ENCODE peak calls at places on chromosome 1, in four cellular contexts. B is WTC11, F is H1, Q is GM12878. G is an unnamed sample.

GRCh38 chr1:240126821-240127220 is 35.1 kb downstream of the FMN2 start:
- DNase-seq in Q (no peak), F (no peak), B (no peak), G (no peak)

GRCh38 chr1:215109171-215109570 is 26.6 kb downstream of the KCNK2 start:
- DNase-seq in B (no peak), Q (no peak), F (no peak), G (no peak)

GRCh38 chr1:213060836-213061235 is 9.8 kb downstream of the RPS6KC1 start:
- DNase-seq in B (no peak), F (no peak), Q (no peak), G (no peak)

GRCh38 chr1:116495534-116495933 is 75.3 kb downstream of the CD58 start:
- DNase-seq in B (no peak), Q (no peak), F (no peak), G (no peak)

GRCh38 chr1:54135436-54136120 is 17.2 kb downstream of the CDCP2 start:
- DNase-seq in Q (no peak), B (no peak), F (no peak), G (no peak)

GRCh38 chr1:188988589-188988988 is 1489.1 kb downstream of the BRINP3 start:
- DNase-seq in B (no peak), Q (no peak), F (no peak), G (no peak)

GRCh38 chr1:186295980-186296379 is 79.1 kb downstream of the TPR start:
- DNase-seq in F (no peak), Q (no peak), B (no peak), G (no peak)

GRCh38 chr1:30088594-30089556 is 634.5 kb downstream of the MATN1 start:
- DNase-seq in Q (no peak), F (no peak), B (no peak), G (peak)

GRCh38 chr1:55050283-55050682 is 10.9 kb downstream of the PCSK9 start:
- DNase-seq in F (no peak), Q (no peak), B (no peak), G (no peak)

GRCh38 chr1:43302721-43303476 is 2.1 kb downstream of the TIE1 start:
- DNase-seq in B (no peak), F (no peak), Q (no peak), G (no peak)

GRCh38 chr1:234533975-234534876 is 55.2 kb upstream of the TARBP1 start:
- DNase-seq in F (no peak), B (no peak), Q (no peak), G (no peak)

GRCh38 chr1:88509369-88509768 is 174.7 kb upstream of the PKN2 start:
- DNase-seq in Q (no peak), B (no peak), F (no peak), G (no peak)

GRCh38 chr1:25912076-25912831 is 6.0 kb upstream of the STMN1 start:
- DNase-seq in F (no peak), B (no peak), Q (no peak), G (no peak)
- TF ChIP-seq ATF2 in F (no peak), B (no peak), Q (no peak), G (no peak)

GRCh38 chr1:10509823-10510509 is 35.2 kb downstream of the PEX14 start:
- DNase-seq in F (no peak), Q (no peak), B (no peak), G (no peak)
- TF ChIP-seq ATF2 in F (no peak), Q (no peak), B (no peak), G (no peak)

DNA sequence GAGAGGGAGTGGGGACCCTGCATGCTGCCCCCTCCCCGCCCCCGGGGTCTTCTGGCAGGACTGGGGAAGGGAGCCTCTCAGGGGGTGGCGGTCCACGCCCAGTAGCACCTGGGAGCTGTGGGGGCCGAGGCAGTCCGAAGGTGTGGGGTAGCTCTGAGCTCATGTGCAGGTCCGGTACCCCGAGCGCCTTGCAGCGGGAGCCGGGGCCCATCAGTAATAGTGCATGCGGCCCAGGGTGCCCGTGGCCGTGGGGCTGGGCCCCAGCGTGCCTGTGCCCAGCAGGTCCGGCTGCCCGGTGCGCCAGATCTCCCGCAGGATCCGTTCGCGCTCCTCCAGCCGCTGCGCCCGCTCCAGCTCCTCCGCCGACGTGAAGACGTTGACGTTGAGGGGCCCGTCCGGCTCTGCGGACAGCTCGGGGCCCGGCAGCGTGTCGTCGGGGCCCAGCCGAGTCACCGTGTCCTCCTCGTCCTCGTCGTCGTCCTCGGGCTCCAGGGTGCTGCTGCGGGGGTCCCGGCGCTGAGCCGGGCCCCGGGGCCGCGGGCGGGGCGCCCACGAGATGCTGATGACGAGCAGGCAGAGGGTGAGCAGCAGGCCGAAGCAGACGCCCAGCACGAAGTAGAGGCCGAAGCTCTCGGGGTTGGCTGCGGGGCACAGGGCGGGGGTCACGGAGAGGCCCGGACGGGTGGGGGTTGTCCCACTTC is 1.2 kb downstream of the EVA1B start:
- DNase-seq in F (peak), Q (no peak), B (peak), G (no peak)
- TF ChIP-seq ATF2 in F (no peak), Q (no peak), B (no peak), G (no peak)

GRCh38 chr1:181139631-181140051 is 51.1 kb downstream of the IER5 start:
- DNase-seq in Q (no peak), B (no peak), F (no peak), G (no peak)
- TF ChIP-seq ATF2 in Q (no peak), B (no peak), F (no peak), G (no peak)

GRCh38 chr1:74427676-74428075 is 84.7 kb downstream of the LRRC53 start:
- DNase-seq in B (no peak), F (no peak), Q (no peak), G (no peak)
- TF ChIP-seq ATF2 in B (no peak), F (no peak), Q (no peak), G (no peak)